ENCODE peak calls at places on chromosomes 7 and 10, in seven cellular contexts. O is sciatic nerve; R is kidney glomerular epithelial cell; S is stimulated activated CD4-positive, alpha-beta T cell treated with anti-CD3 and anti-CD28 coated beads, Interleukin-1b, Interleukin-23, amount 100 ng/mL, for 1 hour; V is osteoblast; L is WTC11; G is ELF-1. C is an unnamed sample.

GRCh38 chr7:148941598-148942280 is 57.6 kb upstream of the EZH2 start:
- DNase-seq in O (no peak), L (peak; percentile 73), G (peak; percentile 80), V (no peak), R (peak; percentile 75), S (peak; percentile 30), C (no peak)

GRCh38 chr7:101576993-101577392 is 52.1 kb downstream of the MYL10 start:
- DNase-seq in R (no peak), L (no peak), V (no peak), S (no peak), O (no peak), G (peak; percentile 45), C (no peak)

GRCh38 chr7:1667566-1668485 is 2.3 kb upstream of the ELFN1 start:
- DNase-seq in L (peak; percentile 44), R (no peak), G (no peak), V (peak; percentile 93), O (peak; percentile 50), S (no peak), C (no peak)

GRCh38 chr10:26550774-26551526 is 112.8 kb downstream of the APBB1IP start:
- DNase-seq in L (peak; percentile 21), S (no peak), O (no peak), G (peak; percentile 24), V (no peak), R (no peak), C (no peak)

GRCh38 chr7:128112018-128112780 is 81.0 kb upstream of the LRRC4 start:
- DNase-seq in O (no peak), S (no peak), R (no peak), V (peak; percentile 31), L (no peak), G (no peak), C (no peak)

GRCh38 chr10:31320179-31320597 is 1.2 kb downstream of the ZEB1 start:
- DNase-seq in G (peak; percentile 53), R (peak; percentile 30), O (peak; percentile 74), V (peak; percentile 80), S (peak; percentile 35), L (peak; percentile 50), C (no peak)

GRCh38 chr7:53022893-53023292 is 12.5 kb upstream of the POM121L12 start:
- DNase-seq in L (no peak), G (no peak), S (no peak), V (no peak), O (no peak), R (no peak), C (no peak)

GRCh38 chr10:73493781-73494180 is 2.0 kb downstream of the PPP3CB start:
- DNase-seq in G (no peak), S (no peak), L (no peak), R (peak; percentile 18), O (no peak), V (peak; percentile 90), C (no peak)

GRCh38 chr7:130831817-130832481 is 97.9 kb upstream of the KLF14 start:
- DNase-seq in S (no peak), R (peak; percentile 49), O (no peak), V (peak; percentile 63), G (no peak), L (no peak), C (no peak)

GRCh38 chr7:137774793-137775201 is 72.0 kb downstream of the DGKI start:
- DNase-seq in V (no peak), S (no peak), O (no peak), G (no peak), L (no peak), R (peak; percentile 62), C (peak; percentile 38)